ENCODE peak calls at places on chromosomes 3 and 15, in six cellular contexts. One of them, this sample, is unnamed.

GRCh38 chr15:69595009-69595825 is 142.6 kb downstream of the RPLP1 start:
- DNase-seq in keratinocyte: no peak
- DNase-seq in hepatocyte: no peak
- DNase-seq in HCT116: no peak
- DNase-seq in endothelial cell of umbilical vein: no peak
- DNase-seq in PC-3: no peak
- DNase-seq in this sample: peak

GRCh38 chr3:29822051-29822450 is 541.2 kb downstream of the RBMS3 start:
- DNase-seq in keratinocyte: no peak
- DNase-seq in hepatocyte: no peak
- DNase-seq in HCT116: no peak
- DNase-seq in endothelial cell of umbilical vein: peak
- DNase-seq in PC-3: peak
- DNase-seq in this sample: peak

GRCh38 chr15:92787116-92787515 is 113.0 kb upstream of the CHD2 start:
- DNase-seq in keratinocyte: no peak
- DNase-seq in hepatocyte: no peak
- DNase-seq in HCT116: no peak
- DNase-seq in endothelial cell of umbilical vein: no peak
- DNase-seq in PC-3: no peak
- DNase-seq in this sample: no peak

GRCh38 chr15:93060336-93061248 is 28.4 kb downstream of the RGMA start:
- DNase-seq in keratinocyte: no peak
- DNase-seq in hepatocyte: no peak
- DNase-seq in HCT116: no peak
- DNase-seq in endothelial cell of umbilical vein: no peak
- DNase-seq in PC-3: no peak
- DNase-seq in this sample: no peak

GRCh38 chr3:123444023-123444422 is 4.9 kb downstream of the ADCY5 start:
- DNase-seq in keratinocyte: no peak
- DNase-seq in hepatocyte: no peak
- DNase-seq in HCT116: no peak
- DNase-seq in endothelial cell of umbilical vein: no peak
- DNase-seq in PC-3: no peak
- DNase-seq in this sample: no peak

GRCh38 chr3:86245360-86245759 is 745.6 kb downstream of the VGLL3 start:
- DNase-seq in keratinocyte: no peak
- DNase-seq in hepatocyte: peak
- DNase-seq in HCT116: no peak
- DNase-seq in endothelial cell of umbilical vein: no peak
- DNase-seq in PC-3: peak
- DNase-seq in this sample: peak

GRCh38 chr3:133494469-133494868 is 79.0 kb upstream of the CDV3 start:
- DNase-seq in keratinocyte: no peak
- DNase-seq in hepatocyte: no peak
- DNase-seq in HCT116: no peak
- DNase-seq in endothelial cell of umbilical vein: no peak
- DNase-seq in PC-3: no peak
- DNase-seq in this sample: peak

GRCh38 chr3:42071720-42072582 is 19.2 kb upstream of the TRAK1 start:
- DNase-seq in keratinocyte: no peak
- DNase-seq in hepatocyte: peak
- DNase-seq in HCT116: no peak
- DNase-seq in endothelial cell of umbilical vein: peak
- DNase-seq in PC-3: peak
- DNase-seq in this sample: peak

GRCh38 chr3:58332575-58333179 is at the start of gene PXK:
- DNase-seq in keratinocyte: no peak
- DNase-seq in hepatocyte: peak
- DNase-seq in HCT116: peak
- DNase-seq in endothelial cell of umbilical vein: peak
- DNase-seq in PC-3: peak
- DNase-seq in this sample: peak

GRCh38 chr3:153768559-153769469 is 352.4 kb upstream of the ARHGEF26 start:
- DNase-seq in keratinocyte: peak
- DNase-seq in hepatocyte: peak
- DNase-seq in HCT116: peak
- DNase-seq in endothelial cell of umbilical vein: peak
- DNase-seq in PC-3: peak
- DNase-seq in this sample: peak

GRCh38 chr3:14374444-14374883 is 27.9 kb upstream of the SLC6A6 start:
- DNase-seq in keratinocyte: no peak
- DNase-seq in hepatocyte: no peak
- DNase-seq in HCT116: no peak
- DNase-seq in endothelial cell of umbilical vein: no peak
- DNase-seq in PC-3: no peak
- DNase-seq in this sample: no peak

GRCh38 chr15:35040339-35041255 is 44.5 kb downstream of the NANOGP8 start:
- DNase-seq in keratinocyte: no peak
- DNase-seq in hepatocyte: no peak
- DNase-seq in HCT116: no peak
- DNase-seq in endothelial cell of umbilical vein: no peak
- DNase-seq in PC-3: no peak
- DNase-seq in this sample: no peak
- TF ChIP-seq EZH2 in keratinocyte: no peak
- TF ChIP-seq EZH2 in hepatocyte: no peak
- TF ChIP-seq EZH2 in HCT116: no peak
- TF ChIP-seq EZH2 in endothelial cell of umbilical vein: no peak
- TF ChIP-seq EZH2 in PC-3: no peak
- TF ChIP-seq EZH2 in this sample: no peak

GRCh38 chr3:155745795-155746550 is 1.1 kb upstream of the PLCH1 start:
- DNase-seq in keratinocyte: no peak
- DNase-seq in hepatocyte: peak
- DNase-seq in HCT116: peak
- DNase-seq in endothelial cell of umbilical vein: peak
- DNase-seq in PC-3: peak
- DNase-seq in this sample: no peak

GRCh38 chr3:155743616-155744015 is 1.3 kb downstream of the PLCH1 start:
- DNase-seq in keratinocyte: no peak
- DNase-seq in hepatocyte: no peak
- DNase-seq in HCT116: no peak
- DNase-seq in endothelial cell of umbilical vein: peak
- DNase-seq in PC-3: no peak
- DNase-seq in this sample: no peak

GRCh38 chr3:155744626-155745324 is at the start of gene PLCH1:
- DNase-seq in keratinocyte: no peak
- DNase-seq in hepatocyte: peak
- DNase-seq in HCT116: peak
- DNase-seq in endothelial cell of umbilical vein: peak
- DNase-seq in PC-3: peak
- DNase-seq in this sample: peak

GRCh38 chr3:155742339-155742980 is 2.4 kb downstream of the PLCH1 start:
- DNase-seq in keratinocyte: no peak
- DNase-seq in hepatocyte: no peak
- DNase-seq in HCT116: no peak
- DNase-seq in endothelial cell of umbilical vein: no peak
- DNase-seq in PC-3: no peak
- DNase-seq in this sample: no peak

GRCh38 chr3:155744091-155744625 is 713 bp downstream of the PLCH1 start:
- DNase-seq in keratinocyte: no peak
- DNase-seq in hepatocyte: peak
- DNase-seq in HCT116: peak
- DNase-seq in endothelial cell of umbilical vein: no peak
- DNase-seq in PC-3: peak
- DNase-seq in this sample: no peak
- TF ChIP-seq EZH2 in keratinocyte: no peak
- TF ChIP-seq EZH2 in hepatocyte: no peak
- TF ChIP-seq EZH2 in HCT116: no peak
- TF ChIP-seq EZH2 in endothelial cell of umbilical vein: no peak
- TF ChIP-seq EZH2 in PC-3: no peak
- TF ChIP-seq EZH2 in this sample: no peak

DNA sequence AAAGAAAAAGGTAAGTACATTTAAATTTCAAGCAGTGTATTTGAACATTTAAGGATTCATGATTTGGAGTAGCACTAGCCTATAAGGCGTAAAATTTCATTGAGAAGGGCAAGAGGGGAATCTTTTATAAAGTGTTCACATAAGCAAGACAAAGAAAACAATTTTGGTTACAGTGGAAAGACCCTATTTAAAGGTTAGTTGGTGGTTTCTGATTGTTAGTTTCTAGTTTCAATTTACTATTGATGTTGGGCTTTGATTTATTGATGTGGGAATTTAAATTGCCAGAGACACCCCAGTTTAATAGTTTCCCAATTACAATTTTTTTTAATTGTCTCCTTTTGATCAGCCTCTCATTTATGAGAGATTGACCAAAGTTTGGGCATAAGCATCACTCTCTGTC is 19.5 kb downstream of the ROBO2 start:
- DNase-seq in keratinocyte: no peak
- DNase-seq in hepatocyte: no peak
- DNase-seq in HCT116: no peak
- DNase-seq in endothelial cell of umbilical vein: no peak
- DNase-seq in PC-3: no peak
- DNase-seq in this sample: no peak
- TF ChIP-seq EZH2 in keratinocyte: no peak
- TF ChIP-seq EZH2 in hepatocyte: no peak
- TF ChIP-seq EZH2 in HCT116: no peak
- TF ChIP-seq EZH2 in endothelial cell of umbilical vein: no peak
- TF ChIP-seq EZH2 in PC-3: no peak
- TF ChIP-seq EZH2 in this sample: no peak

DNA sequence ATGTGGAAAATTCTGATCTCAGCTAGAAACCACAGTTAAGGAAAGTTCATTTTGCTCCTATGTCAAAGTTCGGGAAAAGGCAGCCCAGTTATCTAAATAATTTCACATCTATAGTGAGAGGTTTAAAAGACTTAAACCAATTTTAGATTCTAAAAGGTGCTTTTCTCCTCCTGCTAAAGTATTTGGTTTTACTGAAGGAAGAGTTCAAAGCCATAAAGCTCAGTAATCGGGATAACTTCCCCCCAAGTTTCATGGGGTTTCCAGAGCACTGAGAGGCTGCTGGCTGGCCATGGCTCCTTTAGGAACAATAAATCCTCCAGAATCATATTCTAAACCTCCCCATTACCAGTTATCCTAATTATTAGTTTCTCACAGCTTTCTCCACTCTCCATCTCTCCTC is 38.2 kb downstream of the ZIC4 start:
- DNase-seq in keratinocyte: no peak
- DNase-seq in hepatocyte: no peak
- DNase-seq in HCT116: no peak
- DNase-seq in endothelial cell of umbilical vein: no peak
- DNase-seq in PC-3: no peak
- DNase-seq in this sample: no peak
- TF ChIP-seq EZH2 in keratinocyte: no peak
- TF ChIP-seq EZH2 in hepatocyte: no peak
- TF ChIP-seq EZH2 in HCT116: no peak
- TF ChIP-seq EZH2 in endothelial cell of umbilical vein: no peak
- TF ChIP-seq EZH2 in PC-3: no peak
- TF ChIP-seq EZH2 in this sample: no peak

GRCh38 chr15:66841953-66842681 is 140.1 kb downstream of the SMAD6 start:
- DNase-seq in keratinocyte: peak
- DNase-seq in hepatocyte: peak
- DNase-seq in HCT116: peak
- DNase-seq in endothelial cell of umbilical vein: peak
- DNase-seq in PC-3: peak
- DNase-seq in this sample: peak
- TF ChIP-seq EZH2 in keratinocyte: no peak
- TF ChIP-seq EZH2 in hepatocyte: no peak
- TF ChIP-seq EZH2 in HCT116: no peak
- TF ChIP-seq EZH2 in endothelial cell of umbilical vein: no peak
- TF ChIP-seq EZH2 in PC-3: no peak
- TF ChIP-seq EZH2 in this sample: no peak

GRCh38 chr3:186152889-186153292 is 44.0 kb upstream of the ETV5 start:
- DNase-seq in keratinocyte: no peak
- DNase-seq in hepatocyte: no peak
- DNase-seq in HCT116: no peak
- DNase-seq in endothelial cell of umbilical vein: no peak
- DNase-seq in PC-3: no peak
- DNase-seq in this sample: no peak

GRCh38 chr3:186152361-186152798 is 43.5 kb upstream of the ETV5 start:
- DNase-seq in keratinocyte: no peak
- DNase-seq in hepatocyte: no peak
- DNase-seq in HCT116: no peak
- DNase-seq in endothelial cell of umbilical vein: no peak
- DNase-seq in PC-3: no peak
- DNase-seq in this sample: peak

GRCh38 chr3:186150234-186150830 is 41.4 kb upstream of the ETV5 start:
- DNase-seq in keratinocyte: no peak
- DNase-seq in hepatocyte: no peak
- DNase-seq in HCT116: no peak
- DNase-seq in endothelial cell of umbilical vein: no peak
- DNase-seq in PC-3: no peak
- DNase-seq in this sample: no peak

GRCh38 chr3:186149319-186149718 is 40.4 kb upstream of the ETV5 start:
- DNase-seq in keratinocyte: no peak
- DNase-seq in hepatocyte: no peak
- DNase-seq in HCT116: no peak
- DNase-seq in endothelial cell of umbilical vein: no peak
- DNase-seq in PC-3: no peak
- DNase-seq in this sample: no peak

GRCh38 chr3:186151077-186151971 is 42.4 kb upstream of the ETV5 start:
- DNase-seq in keratinocyte: no peak
- DNase-seq in hepatocyte: no peak
- DNase-seq in HCT116: no peak
- DNase-seq in endothelial cell of umbilical vein: no peak
- DNase-seq in PC-3: no peak
- DNase-seq in this sample: no peak
- TF ChIP-seq EZH2 in keratinocyte: no peak
- TF ChIP-seq EZH2 in hepatocyte: no peak
- TF ChIP-seq EZH2 in HCT116: no peak
- TF ChIP-seq EZH2 in endothelial cell of umbilical vein: no peak
- TF ChIP-seq EZH2 in PC-3: no peak
- TF ChIP-seq EZH2 in this sample: no peak

GRCh38 chr15:34780725-34781124 is 14.6 kb downstream of the ACTC1 start:
- DNase-seq in keratinocyte: no peak
- DNase-seq in hepatocyte: no peak
- DNase-seq in HCT116: no peak
- DNase-seq in endothelial cell of umbilical vein: no peak
- DNase-seq in PC-3: no peak
- DNase-seq in this sample: no peak

GRCh38 chr15:34782901-34783300 is 12.4 kb downstream of the ACTC1 start:
- DNase-seq in keratinocyte: no peak
- DNase-seq in hepatocyte: no peak
- DNase-seq in HCT116: no peak
- DNase-seq in endothelial cell of umbilical vein: no peak
- DNase-seq in PC-3: peak
- DNase-seq in this sample: no peak

GRCh38 chr15:34783471-34783870 is 11.9 kb downstream of the ACTC1 start:
- DNase-seq in keratinocyte: no peak
- DNase-seq in hepatocyte: no peak
- DNase-seq in HCT116: no peak
- DNase-seq in endothelial cell of umbilical vein: no peak
- DNase-seq in PC-3: no peak
- DNase-seq in this sample: no peak

GRCh38 chr15:34789326-34789725 is 6.0 kb downstream of the ACTC1 start:
- DNase-seq in keratinocyte: no peak
- DNase-seq in hepatocyte: no peak
- DNase-seq in HCT116: no peak
- DNase-seq in endothelial cell of umbilical vein: no peak
- DNase-seq in PC-3: no peak
- DNase-seq in this sample: no peak

DNA sequence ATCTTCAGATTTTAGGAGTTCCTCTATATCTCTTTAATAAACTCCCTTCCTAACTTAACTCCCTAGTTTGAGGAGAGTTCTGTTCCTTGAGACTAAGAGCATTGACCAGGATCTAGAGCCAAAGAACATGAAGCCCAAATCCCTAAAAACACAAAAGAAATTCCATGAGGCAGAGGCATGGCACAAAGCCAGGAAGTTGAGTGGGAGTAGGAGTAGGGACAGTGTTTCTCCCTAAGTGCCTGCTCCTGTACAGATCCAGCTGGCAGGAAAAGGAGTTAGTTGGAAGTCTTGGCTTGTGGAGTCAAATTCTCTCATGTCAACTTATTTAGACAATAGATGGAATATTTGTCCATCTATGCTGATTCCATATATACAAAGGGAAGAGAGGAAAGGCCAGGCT is 11.4 kb downstream of the ACTC1 start:
- DNase-seq in keratinocyte: no peak
- DNase-seq in hepatocyte: no peak
- DNase-seq in HCT116: no peak
- DNase-seq in endothelial cell of umbilical vein: no peak
- DNase-seq in PC-3: no peak
- DNase-seq in this sample: no peak
- TF ChIP-seq EZH2 in keratinocyte: no peak
- TF ChIP-seq EZH2 in hepatocyte: no peak
- TF ChIP-seq EZH2 in HCT116: no peak
- TF ChIP-seq EZH2 in endothelial cell of umbilical vein: no peak
- TF ChIP-seq EZH2 in PC-3: no peak
- TF ChIP-seq EZH2 in this sample: no peak

This sample was measured in fibroblast of lung.